ENCODE peak calls at places on chromosome 16, in six cellular contexts. One of them, this sample, is unnamed.

GRCh38 chr16:57301126-57301817 is 16.8 kb upstream of the PLLP start:
- DNase-seq in HCT116: no peak
- DNase-seq in hepatocyte: no peak
- DNase-seq in GM23338: peak; percentile 65
- DNase-seq in MM.1S: no peak
- DNase-seq in OCI-LY7: no peak
- DNase-seq in this sample: no peak

GRCh38 chr16:57807968-57808528 is 5.8 kb upstream of the KIFC3 start:
- DNase-seq in OCI-LY7: peak; percentile 42
- DNase-seq in GM23338: peak; percentile 89
- DNase-seq in hepatocyte: peak; percentile 96
- DNase-seq in HCT116: peak; percentile 59
- DNase-seq in MM.1S: peak; percentile 84
- DNase-seq in this sample: peak; percentile 94

GRCh38 chr16:66619534-66620418 is 15.3 kb downstream of the CMTM3 start:
- DNase-seq in OCI-LY7: peak; percentile 39
- DNase-seq in HCT116: no peak
- DNase-seq in hepatocyte: no peak
- DNase-seq in GM23338: no peak
- DNase-seq in MM.1S: no peak
- DNase-seq in this sample: no peak

GRCh38 chr16:75379911-75380847 is 53.1 kb downstream of the CFDP1 start:
- DNase-seq in HCT116: no peak
- DNase-seq in hepatocyte: no peak
- DNase-seq in OCI-LY7: peak; percentile 84
- DNase-seq in MM.1S: peak; percentile 56
- DNase-seq in GM23338: no peak
- DNase-seq in this sample: no peak

GRCh38 chr16:29662729-29663019 is 373 bp upstream of the SPN start:
- DNase-seq in hepatocyte: no peak
- DNase-seq in GM23338: no peak
- DNase-seq in HCT116: no peak
- DNase-seq in OCI-LY7: peak; percentile 67
- DNase-seq in MM.1S: no peak
- DNase-seq in this sample: no peak

GRCh38 chr16:82033683-82034300 is 1.3 kb upstream of the HSD17B2 start:
- DNase-seq in hepatocyte: peak; percentile 51
- DNase-seq in HCT116: no peak
- DNase-seq in MM.1S: no peak
- DNase-seq in OCI-LY7: no peak
- DNase-seq in GM23338: no peak
- DNase-seq in this sample: peak; percentile 62

GRCh38 chr16:17360810-17361209 is 110.0 kb downstream of the XYLT1 start:
- DNase-seq in hepatocyte: no peak
- DNase-seq in MM.1S: no peak
- DNase-seq in HCT116: no peak
- DNase-seq in GM23338: no peak
- DNase-seq in OCI-LY7: no peak
- DNase-seq in this sample: no peak

GRCh38 chr16:46787909-46788308 is 39.8 kb upstream of the MYLK3 start:
- DNase-seq in OCI-LY7: peak; percentile 73
- DNase-seq in HCT116: no peak
- DNase-seq in MM.1S: no peak
- DNase-seq in GM23338: no peak
- DNase-seq in hepatocyte: no peak
- DNase-seq in this sample: no peak

GRCh38 chr16:82629441-82630027 is 2.8 kb downstream of the CDH13 start:
- DNase-seq in MM.1S: no peak
- DNase-seq in hepatocyte: no peak
- DNase-seq in GM23338: peak; percentile 52
- DNase-seq in OCI-LY7: no peak
- DNase-seq in HCT116: no peak
- DNase-seq in this sample: peak; percentile 88

GRCh38 chr16:84614914-84615813 is 2.7 kb downstream of the COTL1 start:
- DNase-seq in GM23338: no peak
- DNase-seq in hepatocyte: no peak
- DNase-seq in MM.1S: no peak
- DNase-seq in OCI-LY7: no peak
- DNase-seq in HCT116: no peak
- DNase-seq in this sample: no peak

GRCh38 chr16:67477960-67478554 is 2.9 kb downstream of the ATP6V0D1 start:
- DNase-seq in GM23338: no peak
- DNase-seq in HCT116: no peak
- DNase-seq in OCI-LY7: no peak
- DNase-seq in hepatocyte: peak; percentile 31
- DNase-seq in MM.1S: no peak
- DNase-seq in this sample: no peak

GRCh38 chr16:86884256-86884655 is 305.9 kb downstream of the FOXL1 start:
- DNase-seq in GM23338: peak; percentile 19
- DNase-seq in OCI-LY7: no peak
- DNase-seq in hepatocyte: no peak
- DNase-seq in MM.1S: no peak
- DNase-seq in HCT116: no peak
- DNase-seq in this sample: no peak

GRCh38 chr16:66651965-66652364 is 44.6 kb downstream of the CMTM4 start:
- DNase-seq in OCI-LY7: no peak
- DNase-seq in HCT116: no peak
- DNase-seq in GM23338: no peak
- DNase-seq in hepatocyte: no peak
- DNase-seq in MM.1S: no peak
- DNase-seq in this sample: no peak

GRCh38 chr16:97822-98221 is 19.8 kb downstream of the MPG start:
- DNase-seq in GM23338: no peak
- DNase-seq in hepatocyte: no peak
- DNase-seq in MM.1S: no peak
- DNase-seq in OCI-LY7: no peak
- DNase-seq in HCT116: no peak
- DNase-seq in this sample: no peak

GRCh38 chr16:51180719-51181494 is 29.8 kb upstream of the SALL1 start:
- DNase-seq in hepatocyte: no peak
- DNase-seq in HCT116: no peak
- DNase-seq in OCI-LY7: peak; percentile 10
- DNase-seq in MM.1S: no peak
- DNase-seq in GM23338: no peak
- DNase-seq in this sample: no peak

GRCh38 chr16:53605356-53605755 is 98.3 kb downstream of the RPGRIP1L start:
- DNase-seq in MM.1S: no peak
- DNase-seq in GM23338: no peak
- DNase-seq in OCI-LY7: no peak
- DNase-seq in hepatocyte: no peak
- DNase-seq in HCT116: no peak
- DNase-seq in this sample: no peak

GRCh38 chr16:88769617-88770458 is 15.2 kb downstream of the PIEZO1 start:
- DNase-seq in HCT116: no peak
- DNase-seq in GM23338: peak; percentile 93
- DNase-seq in OCI-LY7: peak; percentile 75
- DNase-seq in hepatocyte: peak; percentile 86
- DNase-seq in MM.1S: no peak
- DNase-seq in this sample: peak; percentile 48

GRCh38 chr16:67833418-67834241 is 8.5 kb upstream of the THAP11 start:
- DNase-seq in HCT116: peak; percentile 69
- DNase-seq in OCI-LY7: peak; percentile 96
- DNase-seq in hepatocyte: peak; percentile 95
- DNase-seq in MM.1S: peak; percentile 94
- DNase-seq in GM23338: peak; percentile 99
- DNase-seq in this sample: peak; percentile 85

GRCh38 chr16:75198135-75198600 is 8.8 kb downstream of the CTRB2 start:
- DNase-seq in GM23338: no peak
- DNase-seq in hepatocyte: peak; percentile 64
- DNase-seq in MM.1S: no peak
- DNase-seq in HCT116: no peak
- DNase-seq in OCI-LY7: no peak
- DNase-seq in this sample: no peak

GRCh38 chr16:88777801-88778415 is 7.1 kb downstream of the PIEZO1 start:
- DNase-seq in hepatocyte: no peak
- DNase-seq in OCI-LY7: no peak
- DNase-seq in GM23338: peak; percentile 66
- DNase-seq in HCT116: no peak
- DNase-seq in MM.1S: no peak
- DNase-seq in this sample: no peak

GRCh38 chr16:89867918-89868317 is 5.5 kb upstream of the TCF25 start:
- DNase-seq in hepatocyte: no peak
- DNase-seq in GM23338: no peak
- DNase-seq in MM.1S: no peak
- DNase-seq in HCT116: no peak
- DNase-seq in OCI-LY7: no peak
- DNase-seq in this sample: no peak

GRCh38 chr16:89863741-89864391 is 9.5 kb upstream of the TCF25 start:
- DNase-seq in OCI-LY7: peak; percentile 71
- DNase-seq in GM23338: no peak
- DNase-seq in HCT116: no peak
- DNase-seq in hepatocyte: no peak
- DNase-seq in MM.1S: peak; percentile 57
- DNase-seq in this sample: no peak

GRCh38 chr16:89861648-89862047 is 11.7 kb upstream of the TCF25 start:
- DNase-seq in HCT116: no peak
- DNase-seq in OCI-LY7: no peak
- DNase-seq in GM23338: no peak
- DNase-seq in MM.1S: no peak
- DNase-seq in hepatocyte: no peak
- DNase-seq in this sample: no peak

GRCh38 chr16:89862732-89863131 is 10.7 kb upstream of the TCF25 start:
- DNase-seq in GM23338: no peak
- DNase-seq in hepatocyte: no peak
- DNase-seq in OCI-LY7: no peak
- DNase-seq in MM.1S: no peak
- DNase-seq in HCT116: no peak
- DNase-seq in this sample: no peak

GRCh38 chr16:89864421-89864820 is 9.0 kb upstream of the TCF25 start:
- DNase-seq in hepatocyte: no peak
- DNase-seq in MM.1S: no peak
- DNase-seq in OCI-LY7: no peak
- DNase-seq in HCT116: peak; percentile 21
- DNase-seq in GM23338: no peak
- DNase-seq in this sample: peak; percentile 59
- TF ChIP-seq EZH2phosphoT487 in hepatocyte: no peak
- TF ChIP-seq EZH2phosphoT487 in MM.1S: no peak
- TF ChIP-seq EZH2phosphoT487 in OCI-LY7: no peak
- TF ChIP-seq EZH2phosphoT487 in HCT116: no peak
- TF ChIP-seq EZH2phosphoT487 in GM23338: no peak
- TF ChIP-seq EZH2phosphoT487 in this sample: no peak

DNA sequence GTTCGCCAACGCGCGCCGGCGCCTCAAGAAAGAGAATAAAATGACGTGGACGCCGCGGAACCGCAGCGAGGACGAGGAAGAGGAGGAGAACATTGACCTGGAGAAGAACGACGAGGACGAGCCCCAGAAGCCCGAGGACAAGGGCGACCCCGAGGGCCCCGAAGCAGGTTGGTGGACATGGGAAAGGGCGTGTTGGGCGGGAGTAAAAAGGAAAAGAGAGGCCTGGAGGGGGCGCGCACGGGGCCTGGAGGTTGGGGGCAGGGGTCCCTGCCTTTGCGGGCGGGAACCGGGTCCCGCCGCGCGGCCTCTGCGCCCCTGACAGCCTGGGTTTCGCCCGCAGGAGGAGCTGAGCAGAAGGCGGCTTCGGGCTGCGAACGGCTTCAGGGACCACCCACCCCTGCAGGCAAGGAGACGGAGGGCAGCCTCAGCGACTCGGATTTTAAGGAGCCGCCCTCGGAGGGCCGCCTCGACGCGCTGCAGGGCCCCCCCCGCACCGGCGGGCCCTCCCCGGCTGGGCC is 2.1 kb downstream of the IRX5 start:
- DNase-seq in GM23338: peak; percentile 69
- DNase-seq in HCT116: no peak
- DNase-seq in MM.1S: no peak
- DNase-seq in hepatocyte: no peak
- DNase-seq in OCI-LY7: no peak
- DNase-seq in this sample: no peak
- TF ChIP-seq CTCF in GM23338: peak; percentile 26
- TF ChIP-seq CTCF in HCT116: no peak
- TF ChIP-seq CTCF in MM.1S: no peak
- TF ChIP-seq CTCF in hepatocyte: peak; percentile 23
- TF ChIP-seq CTCF in OCI-LY7: no peak
- TF ChIP-seq CTCF in this sample: no peak

GRCh38 chr16:72909196-72909595 is 138.7 kb downstream of the ZFHX3 start:
- DNase-seq in hepatocyte: no peak
- DNase-seq in HCT116: no peak
- DNase-seq in MM.1S: no peak
- DNase-seq in GM23338: no peak
- DNase-seq in OCI-LY7: no peak
- DNase-seq in this sample: no peak

GRCh38 chr16:72903176-72903575 is 144.8 kb downstream of the ZFHX3 start:
- DNase-seq in HCT116: no peak
- DNase-seq in OCI-LY7: no peak
- DNase-seq in GM23338: no peak
- DNase-seq in MM.1S: no peak
- DNase-seq in hepatocyte: no peak
- DNase-seq in this sample: no peak

GRCh38 chr16:72902276-72902675 is 145.7 kb downstream of the ZFHX3 start:
- DNase-seq in HCT116: no peak
- DNase-seq in MM.1S: no peak
- DNase-seq in GM23338: no peak
- DNase-seq in hepatocyte: no peak
- DNase-seq in OCI-LY7: no peak
- DNase-seq in this sample: no peak

GRCh38 chr16:72908362-72908838 is 139.5 kb downstream of the ZFHX3 start:
- DNase-seq in MM.1S: no peak
- DNase-seq in HCT116: no peak
- DNase-seq in hepatocyte: no peak
- DNase-seq in OCI-LY7: no peak
- DNase-seq in GM23338: no peak
- DNase-seq in this sample: peak; percentile 53

GRCh38 chr16:72905581-72905980 is 142.3 kb downstream of the ZFHX3 start:
- DNase-seq in MM.1S: no peak
- DNase-seq in hepatocyte: no peak
- DNase-seq in GM23338: no peak
- DNase-seq in OCI-LY7: no peak
- DNase-seq in HCT116: no peak
- DNase-seq in this sample: peak; percentile 62
- TF ChIP-seq EZH2phosphoT487 in MM.1S: no peak
- TF ChIP-seq EZH2phosphoT487 in hepatocyte: no peak
- TF ChIP-seq EZH2phosphoT487 in GM23338: no peak
- TF ChIP-seq EZH2phosphoT487 in OCI-LY7: no peak
- TF ChIP-seq EZH2phosphoT487 in HCT116: no peak
- TF ChIP-seq EZH2phosphoT487 in this sample: no peak

DNA sequence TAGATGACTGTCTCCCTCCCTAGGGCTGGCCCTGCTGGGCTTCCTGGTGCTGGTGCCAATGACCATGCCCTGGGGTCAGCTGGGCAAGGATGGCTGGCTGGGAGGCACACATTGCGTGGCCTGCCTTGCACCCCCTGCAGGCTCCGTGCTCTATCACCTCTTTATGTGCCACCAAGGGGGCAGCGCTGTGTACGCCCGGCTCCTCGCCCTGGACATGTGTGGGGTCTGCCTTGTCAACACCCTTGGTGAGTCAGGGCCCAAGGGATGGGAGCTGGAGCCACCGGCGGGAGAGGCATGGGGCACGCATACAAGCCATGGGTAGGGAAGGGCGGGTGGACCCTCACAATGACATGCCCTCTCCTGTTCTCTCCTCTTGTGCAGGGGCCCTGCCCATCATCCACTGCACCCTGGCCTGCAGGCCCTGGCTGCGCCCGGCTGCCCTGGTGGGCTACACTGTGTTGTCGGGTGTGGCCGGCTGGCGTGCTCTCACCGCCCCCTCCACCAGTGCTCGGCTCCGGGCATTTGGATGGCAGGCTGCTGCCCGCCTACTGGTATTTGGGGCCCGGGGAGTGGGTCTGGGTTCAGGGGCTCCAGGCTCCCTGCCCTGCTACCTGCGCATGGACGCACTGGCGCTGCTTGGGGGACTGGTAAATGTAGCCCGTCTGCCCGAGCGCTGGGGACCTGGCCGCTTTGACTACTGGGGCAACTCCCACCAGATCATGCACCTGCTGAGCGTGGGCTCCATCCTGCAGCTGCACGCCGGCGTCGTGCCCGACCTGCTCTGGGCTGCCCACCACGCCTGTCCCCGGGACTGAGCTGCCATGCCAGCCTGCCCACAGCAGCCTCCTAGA is 2.2 kb downstream of the PAQR4 start:
- DNase-seq in hepatocyte: no peak
- DNase-seq in MM.1S: no peak
- DNase-seq in GM23338: no peak
- DNase-seq in HCT116: no peak
- DNase-seq in OCI-LY7: no peak
- DNase-seq in this sample: no peak
- TF ChIP-seq CTCF in hepatocyte: no peak
- TF ChIP-seq CTCF in MM.1S: no peak
- TF ChIP-seq CTCF in GM23338: no peak
- TF ChIP-seq CTCF in HCT116: peak; percentile 13
- TF ChIP-seq CTCF in OCI-LY7: peak; percentile 41
- TF ChIP-seq CTCF in this sample: no peak

This sample was measured in PC-3.